ENCODE peak calls at places on chromosomes 1 and 21, in nine cellular contexts. S is fibroblast of lung, F is globus pallidus, L is substantia nigra, C is GM12864, J is HFF-Myc, I is IMR-90, B is cardiac fibroblast, V is hepatocyte. N is an unnamed sample.

GRCh38 chr21:46667735-46668380 is 32.4 kb downstream of the PRMT2 start:
- DNase-seq in S (peak), F (no peak), L (no peak), C (no peak), J (peak), I (peak), B (peak), V (peak), N (no peak)

GRCh38 chr1:16434501-16434900 is 2.7 kb downstream of the SPATA21 start:
- DNase-seq in S (no peak), F (no peak), L (no peak), C (no peak), J (no peak), I (peak), B (peak), V (no peak), N (no peak)

GRCh38 chr1:9234223-9235122 is at the start of gene H6PD:
- DNase-seq in S (peak), F (peak), L (peak), C (peak), J (peak), I (peak), B (peak), V (peak), N (peak)

GRCh38 chr1:221739018-221739676 is 2.7 kb downstream of the DUSP10 start:
- DNase-seq in S (no peak), F (peak), L (peak), C (no peak), J (no peak), I (no peak), B (no peak), V (no peak), N (no peak)

GRCh38 chr1:60894121-60894520 is 188.2 kb upstream of the NFIA start:
- DNase-seq in S (no peak), F (no peak), L (no peak), C (no peak), J (no peak), I (no peak), B (no peak), V (no peak), N (no peak)

GRCh38 chr1:31417148-31417547 is 4.1 kb downstream of the SERINC2 start:
- DNase-seq in S (no peak), F (no peak), L (no peak), C (no peak), J (no peak), I (no peak), B (no peak), V (peak), N (no peak)

GRCh38 chr1:197393105-197393504 is 125.1 kb downstream of the CRB1 start:
- DNase-seq in S (no peak), F (no peak), L (no peak), C (no peak), J (no peak), I (no peak), B (peak), V (no peak), N (no peak)

GRCh38 chr1:67214420-67215174 is 48.3 kb downstream of the IL23R start:
- DNase-seq in S (peak), F (no peak), L (no peak), C (peak), J (no peak), I (peak), B (peak), V (peak), N (no peak)

GRCh38 chr21:36385233-36385908 is at the start of gene CHAF1B:
- DNase-seq in S (peak), F (peak), L (peak), C (no peak), J (peak), I (peak), B (peak), V (peak), N (peak)

GRCh38 chr1:112504002-112504401 is 4.8 kb upstream of the WNT2B start:
- DNase-seq in S (no peak), F (no peak), L (no peak), C (no peak), J (no peak), I (no peak), B (no peak), V (no peak), N (no peak)

GRCh38 chr1:28232558-28233263 is at the start of gene DNAJC8:
- DNase-seq in S (peak), F (peak), L (peak), C (peak), J (no peak), I (peak), B (peak), V (peak), N (peak)

GRCh38 chr1:53158900-53159299 is 16.5 kb upstream of the SLC1A7 start:
- DNase-seq in S (no peak), F (no peak), L (no peak), C (no peak), J (no peak), I (no peak), B (no peak), V (no peak), N (no peak)

GRCh38 chr1:71780681-71781080 is 501.7 kb downstream of the NEGR1 start:
- DNase-seq in S (peak), F (no peak), L (no peak), C (no peak), J (no peak), I (peak), B (no peak), V (no peak), N (peak)

GRCh38 chr1:1084028-1084371 is 9.9 kb upstream of the RNF223 start:
- DNase-seq in S (no peak), F (no peak), L (no peak), C (no peak), J (no peak), I (no peak), B (no peak), V (no peak), N (no peak)

GRCh38 chr1:42784946-42785693 is at the start of gene TMEM269:
- DNase-seq in S (peak), F (no peak), L (peak), C (no peak), J (no peak), I (no peak), B (peak), V (no peak), N (no peak)

GRCh38 chr1:94094466-94095111 is 26.4 kb downstream of the ABCA4 start:
- DNase-seq in S (peak), F (peak), L (no peak), C (no peak), J (no peak), I (peak), B (peak), V (peak), N (peak)

GRCh38 chr1:17162941-17163340 is 42.0 kb upstream of the PADI1 start:
- DNase-seq in S (peak), F (no peak), L (no peak), C (no peak), J (no peak), I (no peak), B (no peak), V (no peak), N (no peak)

GRCh38 chr1:39194398-39195051 is 10.0 kb upstream of the MACF1 start:
- DNase-seq in S (no peak), F (no peak), L (no peak), C (no peak), J (no peak), I (no peak), B (no peak), V (no peak), N (no peak)

GRCh38 chr1:64033667-64034215 is 169.7 kb upstream of the UBE2U start:
- DNase-seq in S (peak), F (no peak), L (no peak), C (no peak), J (no peak), I (peak), B (peak), V (no peak), N (no peak)

GRCh38 chr1:240492832-240493440 is 119.0 kb downstream of the GREM2 start:
- DNase-seq in S (peak), F (no peak), L (no peak), C (no peak), J (no peak), I (peak), B (peak), V (peak), N (no peak)

GRCh38 chr1:3217096-3217724 is 148.2 kb downstream of the PRDM16 start:
- DNase-seq in S (no peak), F (no peak), L (no peak), C (no peak), J (no peak), I (no peak), B (no peak), V (no peak), N (no peak)

GRCh38 chr1:62870148-62870547 is 86.2 kb downstream of the ATG4C start:
- DNase-seq in S (peak), F (no peak), L (no peak), C (no peak), J (no peak), I (peak), B (peak), V (no peak), N (no peak)

GRCh38 chr1:173213665-173214064 is 6.5 kb upstream of the TNFSF4 start:
- DNase-seq in S (no peak), F (no peak), L (no peak), C (no peak), J (no peak), I (no peak), B (no peak), V (no peak), N (no peak)

GRCh38 chr1:34984435-34985062 is 598 bp downstream of the TMEM35B start:
- DNase-seq in S (peak), F (peak), L (no peak), C (no peak), J (no peak), I (peak), B (peak), V (peak), N (no peak)

GRCh38 chr1:147676306-147677085 is 6.2 kb upstream of the ACP6 start:
- DNase-seq in S (peak), F (no peak), L (no peak), C (no peak), J (no peak), I (peak), B (peak), V (peak), N (no peak)

N was measured in putamen.